ENCODE peak calls at places on chromosomes 4 and X, in seven cellular contexts. L is T-helper 1 cell; H is activated CD4-positive, alpha-beta T cell treated with anti-CD3 and anti-CD28 coated beads, Interleukin-2, amount 50 U/mL, for 48 hours; C is stimulated activated CD8-positive, alpha-beta memory T cell treated with anti-CD3 and anti-CD28 coated beads, Interleukin-7, amount 100 ng/mL, for 1 hour; R is HCEC 1CT; O is immature natural killer cell; D is T-helper 9 cell. Q is an unnamed sample.

GRCh38 chrX:103666202-103667107 is 20.0 kb downstream of the MORF4L2 start:
- DNase-seq in L (no peak), H (no peak), C (no peak), R (no peak), O (no peak), D (no peak), Q (no peak)

GRCh38 chr4:147877308-147877771 is 145.5 kb downstream of the ARHGAP10 start:
- DNase-seq in L (no peak), H (no peak), C (no peak), R (no peak), O (no peak), D (no peak), Q (no peak)

GRCh38 chr4:94455081-94455480 is 3.3 kb downstream of the PDLIM5 start:
- DNase-seq in L (no peak), H (no peak), C (no peak), R (peak; percentile 69), O (no peak), D (no peak), Q (no peak)

GRCh38 chr4:165177725-165178666 is 29.4 kb upstream of the KLHL2 start:
- DNase-seq in L (no peak), H (no peak), C (no peak), R (no peak), O (no peak), D (no peak), Q (no peak)

GRCh38 chr4:3307891-3308575 is 15.2 kb downstream of the RGS12 start:
- DNase-seq in L (no peak), H (no peak), C (no peak), R (no peak), O (no peak), D (no peak), Q (peak; percentile 28)

GRCh38 chr4:57214654-57215411 is 104.6 kb upstream of the IGFBP7 start:
- DNase-seq in L (no peak), H (no peak), C (no peak), R (no peak), O (no peak), D (no peak), Q (no peak)

GRCh38 chr4:177699365-177700213 is 257.4 kb upstream of the AGA start:
- DNase-seq in L (no peak), H (no peak), C (no peak), R (peak; percentile 65), O (no peak), D (no peak), Q (no peak)

GRCh38 chrX:12930150-12930549 is 23.7 kb downstream of the TLR8 start:
- DNase-seq in L (no peak), H (no peak), C (no peak), R (no peak), O (no peak), D (no peak), Q (no peak)

GRCh38 chr4:158993895-158994294 is 109.0 kb upstream of the RAPGEF2 start:
- DNase-seq in L (no peak), H (no peak), C (no peak), R (no peak), O (no peak), D (no peak), Q (no peak)

GRCh38 chr4:184331155-184331995 is 113.7 kb upstream of the ENPP6 start:
- DNase-seq in L (no peak), H (no peak), C (no peak), R (no peak), O (no peak), D (no peak), Q (no peak)

GRCh38 chr4:41256740-41257256 is at the start of gene UCHL1:
- DNase-seq in L (no peak), H (no peak), C (no peak), R (peak; percentile 59), O (no peak), D (no peak), Q (peak; percentile 81)

GRCh38 chr4:128228021-128228571 is 59.5 kb downstream of the PGRMC2 start:
- DNase-seq in L (no peak), H (no peak), C (no peak), R (no peak), O (no peak), D (no peak), Q (no peak)

GRCh38 chrX:23726196-23726595 is 16.9 kb downstream of the ACOT9 start:
- DNase-seq in L (no peak), H (no peak), C (no peak), R (no peak), O (no peak), D (no peak), Q (no peak)

GRCh38 chrX:82658492-82658891 is 849.6 kb upstream of the POU3F4 start:
- DNase-seq in L (no peak), H (no peak), C (no peak), R (no peak), O (no peak), D (no peak), Q (no peak)

GRCh38 chr4:155809835-155810234 is 51.0 kb downstream of the GUCY1B1 start:
- DNase-seq in L (no peak), H (no peak), C (no peak), R (peak; percentile 79), O (peak; percentile 37), D (no peak), Q (no peak)

GRCh38 chr4:34854451-34854850 is 1389.9 kb downstream of the ARAP2 start:
- DNase-seq in L (no peak), H (no peak), C (no peak), R (no peak), O (no peak), D (no peak), Q (no peak)

GRCh38 chr4:151717909-151718613 is 42.7 kb downstream of the GATB start:
- DNase-seq in L (no peak), H (no peak), C (no peak), R (no peak), O (no peak), D (no peak), Q (no peak)

GRCh38 chr4:147590249-147590920 is 26.8 kb upstream of the TMEM184C start:
- DNase-seq in L (peak; percentile 10), H (peak; percentile 55), C (no peak), R (no peak), O (peak; percentile 8), D (peak; percentile 16), Q (peak; percentile 35)

GRCh38 chr4:834368-835147 is 8.6 kb upstream of the CPLX1 start:
- DNase-seq in L (no peak), H (no peak), C (no peak), R (no peak), O (no peak), D (no peak), Q (no peak)

GRCh38 chr4:169058312-169058711 is 48.3 kb upstream of the CBR4 start:
- DNase-seq in L (no peak), H (no peak), C (no peak), R (no peak), O (no peak), D (no peak), Q (no peak)

GRCh38 chr4:94534401-94535312 is 82.9 kb downstream of the PDLIM5 start:
- DNase-seq in L (no peak), H (no peak), C (no peak), R (no peak), O (no peak), D (no peak), Q (no peak)

GRCh38 chr4:46258436-46258835 is 131.5 kb downstream of the GABRA2 start:
- DNase-seq in L (no peak), H (no peak), C (no peak), R (no peak), O (no peak), D (no peak), Q (no peak)

GRCh38 chr4:42302348-42302747 is 94.9 kb upstream of the SHISA3 start:
- DNase-seq in L (no peak), H (no peak), C (no peak), R (no peak), O (no peak), D (no peak), Q (no peak)

GRCh38 chr4:74618659-74619058 is 173.7 kb downstream of the AREG start:
- DNase-seq in L (no peak), H (no peak), C (no peak), R (peak; percentile 53), O (no peak), D (no peak), Q (no peak)

GRCh38 chrX:110316351-110317078 is 1.4 kb downstream of the AMMECR1 start:
- DNase-seq in L (no peak), H (no peak), C (no peak), R (no peak), O (no peak), D (no peak), Q (no peak)

GRCh38 chrX:75547783-75548182 is 24.9 kb upstream of the ZDHHC15 start:
- DNase-seq in L (no peak), H (no peak), C (no peak), R (no peak), O (no peak), D (no peak), Q (no peak)

GRCh38 chrX:74220277-74220676 is 83.7 kb upstream of the ZCCHC13 start:
- DNase-seq in L (no peak), H (no peak), C (no peak), R (no peak), O (no peak), D (no peak), Q (no peak)